ENCODE peak calls at places on chromosome 22, in ten cellular contexts. P, B, Z, N, L, U, A, J, D and W are unnamed samples.

GRCh38 chr22:38314992-38315800 is 2.0 kb downstream of the CSNK1E start:
- DNase-seq in P (no peak), B (peak), Z (peak), N (no peak), L (no peak), U (peak), A (peak), J (peak), D (peak), W (no peak)

GRCh38 chr22:27718186-27719032 is 83.1 kb downstream of the MN1 start:
- DNase-seq in P (no peak), B (peak), Z (no peak), N (peak), L (peak), U (peak), A (peak), J (no peak), D (peak), W (peak)

GRCh38 chr22:18977824-18978425 is 41.8 kb upstream of the PRODH start:
- DNase-seq in P (peak), B (no peak), Z (no peak), N (no peak), L (no peak), U (no peak), A (no peak), J (no peak), D (no peak), W (no peak)

GRCh38 chr22:37559521-37559900 is 769 bp upstream of the CDC42EP1 start:
- DNase-seq in P (no peak), B (no peak), Z (no peak), N (no peak), L (no peak), U (no peak), A (no peak), J (no peak), D (no peak), W (no peak)

GRCh38 chr22:28935713-28936112 is 52.3 kb downstream of the ZNRF3 start:
- DNase-seq in P (no peak), B (no peak), Z (no peak), N (no peak), L (no peak), U (no peak), A (no peak), J (no peak), D (no peak), W (no peak)

GRCh38 chr22:32717337-32718240 is 83.9 kb upstream of the TIMP3 start:
- DNase-seq in P (no peak), B (peak), Z (no peak), N (no peak), L (no peak), U (no peak), A (no peak), J (no peak), D (peak), W (no peak)

GRCh38 chr22:27011717-27012116 is 354.3 kb downstream of the MIAT start:
- DNase-seq in P (no peak), B (no peak), Z (no peak), N (no peak), L (no peak), U (no peak), A (no peak), J (no peak), D (no peak), W (no peak)

GRCh38 chr22:50548046-50548912 is 2.6 kb downstream of the KLHDC7B start:
- DNase-seq in P (peak), B (no peak), Z (no peak), N (no peak), L (no peak), U (no peak), A (no peak), J (no peak), D (no peak), W (peak)

GRCh38 chr22:32407936-32408335 is 4.1 kb downstream of the RTCB start:
- DNase-seq in P (no peak), B (no peak), Z (no peak), N (no peak), L (no peak), U (no peak), A (no peak), J (no peak), D (no peak), W (no peak)

GRCh38 chr22:17358394-17358793 is 10.9 kb upstream of the CECR2 start:
- DNase-seq in P (no peak), B (no peak), Z (no peak), N (no peak), L (no peak), U (no peak), A (no peak), J (no peak), D (no peak), W (no peak)
- TF ChIP-seq CTCF in P (no peak), B (no peak), Z (no peak), N (no peak), L (no peak), U (no peak), A (no peak), J (no peak), D (no peak), W (no peak)

GRCh38 chr22:22694106-22694505 is 49.7 kb downstream of the GGTLC2 start:
- DNase-seq in P (no peak), B (no peak), Z (no peak), N (no peak), L (no peak), U (no peak), A (no peak), J (no peak), D (no peak), W (no peak)
- TF ChIP-seq CTCF in P (no peak), B (no peak), Z (no peak), N (no peak), L (no peak), U (no peak), A (no peak), J (no peak), D (no peak), W (no peak)

GRCh38 chr22:25048659-25049657 is 96.4 kb downstream of the KIAA1671 start:
- DNase-seq in P (peak), B (peak), Z (peak), N (peak), L (peak), U (peak), A (peak), J (peak), D (peak), W (no peak)

GRCh38 chr22:25050566-25050965 is 98.0 kb downstream of the KIAA1671 start:
- DNase-seq in P (no peak), B (no peak), Z (no peak), N (no peak), L (no peak), U (no peak), A (no peak), J (no peak), D (no peak), W (no peak)

GRCh38 chr22:25051983-25052710 is 99.6 kb downstream of the KIAA1671 start:
- DNase-seq in P (no peak), B (no peak), Z (no peak), N (no peak), L (no peak), U (peak), A (no peak), J (no peak), D (no peak), W (no peak)

GRCh38 chr22:25049770-25050169 is 97.3 kb downstream of the KIAA1671 start:
- DNase-seq in P (no peak), B (no peak), Z (no peak), N (no peak), L (no peak), U (no peak), A (no peak), J (no peak), D (no peak), W (no peak)

GRCh38 chr22:25051073-25051472 is 98.6 kb downstream of the KIAA1671 start:
- DNase-seq in P (no peak), B (no peak), Z (peak), N (no peak), L (no peak), U (no peak), A (no peak), J (no peak), D (no peak), W (no peak)
- TF ChIP-seq CTCF in P (peak), B (peak), Z (peak), N (peak), L (peak), U (no peak), A (no peak), J (peak), D (peak), W (peak)

GRCh38 chr22:48061726-48062125 is 1299.3 kb downstream of the TBC1D22A start:
- DNase-seq in P (no peak), B (no peak), Z (no peak), N (no peak), L (no peak), U (no peak), A (no peak), J (no peak), D (no peak), W (no peak)
- TF ChIP-seq CTCF in P (no peak), B (no peak), Z (no peak), N (no peak), L (no peak), U (no peak), A (no peak), J (no peak), D (no peak), W (no peak)

DNA sequence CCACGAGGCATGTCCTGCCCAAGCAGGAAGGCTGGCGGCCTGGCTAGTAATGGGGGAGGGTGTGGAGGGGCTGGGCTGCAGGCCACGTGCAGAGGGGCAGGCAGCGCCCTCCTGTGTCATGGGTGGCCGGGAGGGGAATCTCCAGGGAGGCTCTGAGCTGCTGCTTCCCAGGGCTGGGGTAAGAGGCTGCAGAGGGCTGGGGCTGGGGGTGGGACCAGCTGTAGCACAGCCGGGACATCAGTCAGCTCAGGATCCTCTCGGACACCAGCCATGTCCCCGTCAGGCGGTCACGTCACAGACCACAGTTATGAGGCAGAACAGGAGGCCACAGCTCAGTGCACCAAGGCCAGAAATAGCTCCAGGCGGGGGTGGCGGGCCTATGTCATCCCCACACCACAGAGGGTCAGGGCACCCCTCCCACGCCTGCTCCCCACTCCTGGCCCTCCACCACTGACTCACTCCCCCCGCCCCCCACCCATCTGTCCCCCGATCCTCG is 21.1 kb downstream of the RTN4R start:
- DNase-seq in P (peak), B (no peak), Z (peak), N (no peak), L (no peak), U (no peak), A (peak), J (no peak), D (no peak), W (no peak)
- TF ChIP-seq CTCF in P (no peak), B (no peak), Z (no peak), N (no peak), L (no peak), U (no peak), A (no peak), J (no peak), D (no peak), W (no peak)

GRCh38 chr22:42977574-42977973 is 37.4 kb downstream of the PACSIN2 start:
- DNase-seq in P (no peak), B (no peak), Z (no peak), N (no peak), L (no peak), U (no peak), A (no peak), J (no peak), D (no peak), W (no peak)
- TF ChIP-seq CTCF in P (no peak), B (no peak), Z (no peak), N (no peak), L (no peak), U (no peak), A (no peak), J (no peak), D (no peak), W (no peak)

GRCh38 chr22:25478111-25478510 is 86.4 kb upstream of the GRK3 start:
- DNase-seq in P (no peak), B (no peak), Z (no peak), N (no peak), L (no peak), U (no peak), A (no peak), J (no peak), D (no peak), W (no peak)
- TF ChIP-seq CTCF in P (no peak), B (no peak), Z (no peak), N (no peak), L (no peak), U (no peak), A (no peak), J (no peak), D (no peak), W (no peak)

DNA sequence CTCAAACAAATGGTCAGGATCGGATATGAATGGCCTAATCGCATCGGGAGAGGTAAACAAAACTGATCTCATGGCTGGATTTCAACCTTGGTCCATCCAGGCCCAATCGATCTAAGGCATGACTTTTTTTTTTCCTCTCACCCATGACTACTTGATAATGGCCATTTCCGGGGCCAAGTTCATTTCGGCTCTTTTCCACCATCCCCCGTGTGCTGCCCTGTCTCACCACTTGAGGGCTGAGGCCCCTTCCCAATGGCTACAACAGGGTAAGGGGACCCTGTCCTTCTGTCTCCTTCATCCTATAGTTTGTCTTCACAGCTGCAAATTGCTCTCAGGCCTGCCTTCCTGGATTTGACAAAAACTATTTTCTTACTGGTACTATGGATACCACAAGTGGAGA is 26.7 kb downstream of the GRAP2 start:
- DNase-seq in P (no peak), B (no peak), Z (no peak), N (no peak), L (no peak), U (no peak), A (no peak), J (no peak), D (no peak), W (no peak)
- TF ChIP-seq CTCF in P (peak), B (peak), Z (peak), N (no peak), L (no peak), U (no peak), A (no peak), J (no peak), D (peak), W (no peak)

GRCh38 chr22:21447694-21448402 is 19.3 kb upstream of the TMEM191C start:
- DNase-seq in P (no peak), B (no peak), Z (no peak), N (no peak), L (no peak), U (no peak), A (peak), J (no peak), D (no peak), W (peak)
- TF ChIP-seq CTCF in P (no peak), B (no peak), Z (peak), N (peak), L (peak), U (no peak), A (no peak), J (peak), D (peak), W (peak)